ENCODE peak calls at places on chromosomes 13 and 19, in five cellular contexts. One of them, this sample, is unnamed.
A peak's percentile ranks its signal among the peaks of the same experiment; 100 is the strongest.

GRCh38 chr13:78632956-78633355 is 26.0 kb downstream of the OBI1 start:
- DNase-seq in body of pancreas: no peak
- DNase-seq in HuH-7: no peak
- DNase-seq in NCI-H2081 treated with DMSO at 0.1 percent for 48 hours: no peak
- DNase-seq in transverse colon: no peak
- DNase-seq in this sample: no peak

GRCh38 chr19:40596608-40597328 is 4.4 kb upstream of the LTBP4 start:
- DNase-seq in transverse colon: peak; percentile 56
- DNase-seq in HuH-7: peak; percentile 79
- DNase-seq in NCI-H2081 treated with DMSO at 0.1 percent for 48 hours: no peak
- DNase-seq in body of pancreas: peak; percentile 72
- DNase-seq in this sample: no peak

GRCh38 chr13:30142502-30143211 is 164.7 kb downstream of the KATNAL1 start:
- DNase-seq in NCI-H2081 treated with DMSO at 0.1 percent for 48 hours: no peak
- DNase-seq in body of pancreas: peak; percentile 46
- DNase-seq in transverse colon: peak; percentile 34
- DNase-seq in HuH-7: no peak
- DNase-seq in this sample: peak; percentile 96

GRCh38 chr13:44629465-44630183 is 53.5 kb upstream of the TSC22D1 start:
- DNase-seq in HuH-7: no peak
- DNase-seq in transverse colon: no peak
- DNase-seq in NCI-H2081 treated with DMSO at 0.1 percent for 48 hours: no peak
- DNase-seq in body of pancreas: no peak
- DNase-seq in this sample: peak; percentile 38

GRCh38 chr19:3459322-3459881 is 20.9 kb downstream of the SMIM24 start:
- DNase-seq in body of pancreas: peak; percentile 90
- DNase-seq in transverse colon: peak; percentile 63
- DNase-seq in NCI-H2081 treated with DMSO at 0.1 percent for 48 hours: no peak
- DNase-seq in HuH-7: no peak
- DNase-seq in this sample: peak; percentile 60

GRCh38 chr19:6076291-6076665 is 34.0 kb downstream of the RFX2 start:
- DNase-seq in HuH-7: no peak
- DNase-seq in NCI-H2081 treated with DMSO at 0.1 percent for 48 hours: no peak
- DNase-seq in body of pancreas: no peak
- DNase-seq in transverse colon: no peak
- DNase-seq in this sample: no peak

GRCh38 chr19:430701-431100 is 21.8 kb upstream of the C2CD4C start:
- DNase-seq in NCI-H2081 treated with DMSO at 0.1 percent for 48 hours: no peak
- DNase-seq in transverse colon: no peak
- DNase-seq in body of pancreas: no peak
- DNase-seq in HuH-7: no peak
- DNase-seq in this sample: no peak

GRCh38 chr19:4555657-4556561 is 3.6 kb downstream of the SEMA6B start:
- DNase-seq in NCI-H2081 treated with DMSO at 0.1 percent for 48 hours: no peak
- DNase-seq in transverse colon: peak; percentile 46
- DNase-seq in body of pancreas: no peak
- DNase-seq in HuH-7: no peak
- DNase-seq in this sample: no peak

GRCh38 chr13:90793261-90793785 is 554.2 kb upstream of the MIR17HG start:
- DNase-seq in transverse colon: no peak
- DNase-seq in body of pancreas: no peak
- DNase-seq in NCI-H2081 treated with DMSO at 0.1 percent for 48 hours: no peak
- DNase-seq in HuH-7: no peak
- DNase-seq in this sample: no peak

GRCh38 chr13:59441596-59442280 is 722.0 kb downstream of the DIAPH3 start:
- DNase-seq in NCI-H2081 treated with DMSO at 0.1 percent for 48 hours: no peak
- DNase-seq in HuH-7: no peak
- DNase-seq in transverse colon: no peak
- DNase-seq in body of pancreas: no peak
- DNase-seq in this sample: no peak

GRCh38 chr19:9863759-9864158 is 28.6 kb downstream of the PIN1 start:
- DNase-seq in HuH-7: no peak
- DNase-seq in transverse colon: no peak
- DNase-seq in body of pancreas: no peak
- DNase-seq in NCI-H2081 treated with DMSO at 0.1 percent for 48 hours: no peak
- DNase-seq in this sample: no peak

GRCh38 chr19:29119582-29119981 is 93.4 kb downstream of the UQCRFS1 start:
- DNase-seq in HuH-7: no peak
- DNase-seq in NCI-H2081 treated with DMSO at 0.1 percent for 48 hours: no peak
- DNase-seq in transverse colon: no peak
- DNase-seq in body of pancreas: no peak
- DNase-seq in this sample: peak; percentile 1

GRCh38 chr13:92769064-92769463 is 457.5 kb upstream of the GPC6 start:
- DNase-seq in body of pancreas: no peak
- DNase-seq in NCI-H2081 treated with DMSO at 0.1 percent for 48 hours: no peak
- DNase-seq in transverse colon: no peak
- DNase-seq in HuH-7: no peak
- DNase-seq in this sample: peak; percentile 0

GRCh38 chr19:35090160-35090794 is 25.3 kb upstream of the FXYD3 start:
- DNase-seq in transverse colon: peak; percentile 58
- DNase-seq in body of pancreas: peak; percentile 88
- DNase-seq in HuH-7: peak; percentile 97
- DNase-seq in NCI-H2081 treated with DMSO at 0.1 percent for 48 hours: no peak
- DNase-seq in this sample: peak; percentile 27

GRCh38 chr13:110001622-110002275 is 215.4 kb upstream of the IRS2 start:
- DNase-seq in transverse colon: no peak
- DNase-seq in NCI-H2081 treated with DMSO at 0.1 percent for 48 hours: no peak
- DNase-seq in body of pancreas: no peak
- DNase-seq in HuH-7: no peak
- DNase-seq in this sample: no peak

GRCh38 chr13:108155185-108156106 is 59.9 kb downstream of the LIG4 start:
- DNase-seq in HuH-7: peak; percentile 20
- DNase-seq in transverse colon: peak; percentile 74
- DNase-seq in body of pancreas: peak; percentile 81
- DNase-seq in NCI-H2081 treated with DMSO at 0.1 percent for 48 hours: peak; percentile 34
- DNase-seq in this sample: peak; percentile 21

GRCh38 chr19:45442927-45443461 is 19.3 kb upstream of the ERCC1 start:
- DNase-seq in HuH-7: no peak
- DNase-seq in transverse colon: peak; percentile 52
- DNase-seq in body of pancreas: no peak
- DNase-seq in NCI-H2081 treated with DMSO at 0.1 percent for 48 hours: no peak
- DNase-seq in this sample: no peak

GRCh38 chr13:89163081-89163480 is 1491.9 kb downstream of the SLITRK5 start:
- DNase-seq in body of pancreas: no peak
- DNase-seq in transverse colon: no peak
- DNase-seq in NCI-H2081 treated with DMSO at 0.1 percent for 48 hours: no peak
- DNase-seq in HuH-7: peak; percentile 6
- DNase-seq in this sample: no peak

GRCh38 chr19:9362905-9363304 is at the start of gene ZNF177:
- DNase-seq in NCI-H2081 treated with DMSO at 0.1 percent for 48 hours: no peak
- DNase-seq in HuH-7: no peak
- DNase-seq in transverse colon: no peak
- DNase-seq in body of pancreas: no peak
- DNase-seq in this sample: no peak

GRCh38 chr19:48085077-48085476 is 25.5 kb downstream of the PLA2G4C start:
- DNase-seq in NCI-H2081 treated with DMSO at 0.1 percent for 48 hours: no peak
- DNase-seq in transverse colon: no peak
- DNase-seq in HuH-7: no peak
- DNase-seq in body of pancreas: no peak
- DNase-seq in this sample: no peak

GRCh38 chr19:42132851-42133528 is 744 bp upstream of the POU2F2 start:
- DNase-seq in NCI-H2081 treated with DMSO at 0.1 percent for 48 hours: peak; percentile 9
- DNase-seq in transverse colon: peak; percentile 79
- DNase-seq in HuH-7: peak; percentile 90
- DNase-seq in body of pancreas: peak; percentile 85
- DNase-seq in this sample: no peak

GRCh38 chr13:30697177-30697953 is 38.0 kb upstream of the ALOX5AP start:
- DNase-seq in transverse colon: no peak
- DNase-seq in NCI-H2081 treated with DMSO at 0.1 percent for 48 hours: no peak
- DNase-seq in body of pancreas: no peak
- DNase-seq in HuH-7: no peak
- DNase-seq in this sample: no peak

GRCh38 chr13:109644069-109644750 is 142.2 kb downstream of the IRS2 start:
- DNase-seq in body of pancreas: no peak
- DNase-seq in HuH-7: no peak
- DNase-seq in NCI-H2081 treated with DMSO at 0.1 percent for 48 hours: no peak
- DNase-seq in transverse colon: no peak
- DNase-seq in this sample: no peak

GRCh38 chr13:64718116-64718515 is 2512.0 kb downstream of the PCDH9 start:
- DNase-seq in HuH-7: no peak
- DNase-seq in body of pancreas: no peak
- DNase-seq in transverse colon: no peak
- DNase-seq in NCI-H2081 treated with DMSO at 0.1 percent for 48 hours: no peak
- DNase-seq in this sample: no peak

GRCh38 chr13:112849500-112849899 is 119.5 kb upstream of the MCF2L start:
- DNase-seq in body of pancreas: peak; percentile 28
- DNase-seq in HuH-7: no peak
- DNase-seq in NCI-H2081 treated with DMSO at 0.1 percent for 48 hours: peak; percentile 93
- DNase-seq in transverse colon: no peak
- DNase-seq in this sample: no peak

GRCh38 chr13:80419416-80419815 is 78.5 kb upstream of the SPRY2 start:
- DNase-seq in NCI-H2081 treated with DMSO at 0.1 percent for 48 hours: no peak
- DNase-seq in body of pancreas: no peak
- DNase-seq in HuH-7: no peak
- DNase-seq in transverse colon: no peak
- DNase-seq in this sample: no peak

GRCh38 chr19:2014081-2014693 is 1.3 kb downstream of the BTBD2 start:
- DNase-seq in transverse colon: no peak
- DNase-seq in body of pancreas: no peak
- DNase-seq in HuH-7: no peak
- DNase-seq in NCI-H2081 treated with DMSO at 0.1 percent for 48 hours: no peak
- DNase-seq in this sample: no peak

GRCh38 chr19:45098521-45099464 is 5.8 kb downstream of the PPP1R37 start:
- DNase-seq in HuH-7: no peak
- DNase-seq in transverse colon: no peak
- DNase-seq in body of pancreas: peak; percentile 54
- DNase-seq in NCI-H2081 treated with DMSO at 0.1 percent for 48 hours: peak; percentile 34
- DNase-seq in this sample: no peak

GRCh38 chr13:50892162-50892944 is 17.2 kb upstream of the RNASEH2B start:
- DNase-seq in transverse colon: peak; percentile 40
- DNase-seq in body of pancreas: no peak
- DNase-seq in HuH-7: no peak
- DNase-seq in NCI-H2081 treated with DMSO at 0.1 percent for 48 hours: no peak
- DNase-seq in this sample: no peak

GRCh38 chr13:109126973-109127615 is 497.7 kb downstream of the MYO16 start:
- DNase-seq in body of pancreas: no peak
- DNase-seq in HuH-7: no peak
- DNase-seq in NCI-H2081 treated with DMSO at 0.1 percent for 48 hours: no peak
- DNase-seq in transverse colon: no peak
- DNase-seq in this sample: no peak

GRCh38 chr19:55276720-55277430 is 3.0 kb downstream of the HSPBP1 start:
- DNase-seq in body of pancreas: no peak
- DNase-seq in NCI-H2081 treated with DMSO at 0.1 percent for 48 hours: no peak
- DNase-seq in transverse colon: no peak
- DNase-seq in HuH-7: no peak
- DNase-seq in this sample: no peak

GRCh38 chr13:25675060-25675459 is 303.3 kb downstream of the ATP8A2 start:
- DNase-seq in NCI-H2081 treated with DMSO at 0.1 percent for 48 hours: no peak
- DNase-seq in HuH-7: no peak
- DNase-seq in transverse colon: no peak
- DNase-seq in body of pancreas: no peak
- DNase-seq in this sample: no peak

GRCh38 chr19:56369886-56370676 is 23.3 kb downstream of the ZNF582 start:
- DNase-seq in HuH-7: no peak
- DNase-seq in body of pancreas: no peak
- DNase-seq in NCI-H2081 treated with DMSO at 0.1 percent for 48 hours: no peak
- DNase-seq in transverse colon: no peak
- DNase-seq in this sample: no peak

GRCh38 chr19:57302020-57302465 is 18.2 kb upstream of the ZNF543 start:
- DNase-seq in HuH-7: no peak
- DNase-seq in transverse colon: no peak
- DNase-seq in body of pancreas: no peak
- DNase-seq in NCI-H2081 treated with DMSO at 0.1 percent for 48 hours: no peak
- DNase-seq in this sample: peak; percentile 89

GRCh38 chr19:16117594-16118033 is 5.9 kb downstream of the RAB8A start:
- DNase-seq in NCI-H2081 treated with DMSO at 0.1 percent for 48 hours: no peak
- DNase-seq in body of pancreas: no peak
- DNase-seq in HuH-7: no peak
- DNase-seq in transverse colon: peak; percentile 51
- DNase-seq in this sample: no peak